ENCODE peak calls at places on chromosome 7, in seven cellular contexts. H, V, G, X, R, U and F are unnamed samples.

GRCh38 chr7:100503350-100503735 is 19.6 kb downstream of the NYAP1 start:
- DNase-seq in U (no peak), R (peak), V (no peak), H (no peak), G (no peak), X (peak), F (peak)

GRCh38 chr7:2083362-2083761 is 149.4 kb downstream of the MAD1L1 start:
- DNase-seq in G (no peak), U (no peak), X (no peak), V (no peak), H (no peak), R (no peak), F (no peak)

GRCh38 chr7:137626469-137627067 is 220.2 kb downstream of the DGKI start:
- DNase-seq in H (peak), G (peak), X (peak), R (peak), V (peak), U (peak), F (peak)

GRCh38 chr7:115409682-115410426 is 488.0 kb downstream of the MDFIC start:
- DNase-seq in V (no peak), H (no peak), R (no peak), G (no peak), X (no peak), U (no peak), F (no peak)

GRCh38 chr7:19116121-19117080 is 1.0 kb downstream of the TWIST1 start:
- DNase-seq in R (no peak), G (peak), H (peak), X (peak), U (peak), V (peak), F (peak)

GRCh38 chr7:88324699-88325098 is 18.0 kb upstream of the STEAP4 start:
- DNase-seq in U (no peak), H (no peak), V (no peak), X (no peak), R (no peak), G (no peak), F (no peak)

GRCh38 chr7:132548489-132549078 is 27.7 kb downstream of the PLXNA4 start:
- DNase-seq in G (no peak), V (no peak), U (no peak), X (peak), H (no peak), R (no peak), F (no peak)

GRCh38 chr7:123022576-123022975 is 27.1 kb upstream of the TAS2R16 start:
- DNase-seq in G (no peak), X (no peak), U (no peak), V (no peak), R (no peak), H (peak), F (no peak)

GRCh38 chr7:50446542-50446960 is 3.6 kb downstream of the FIGNL1 start:
- DNase-seq in V (no peak), U (no peak), G (no peak), H (peak), R (peak), X (peak), F (peak)

GRCh38 chr7:151243411-151244155 is 4.9 kb downstream of the SMARCD3 start:
- DNase-seq in R (no peak), U (peak), V (peak), H (peak), X (no peak), G (no peak), F (no peak)

GRCh38 chr7:107078517-107078966 is 34.0 kb downstream of the PRKAR2B start:
- DNase-seq in R (no peak), V (no peak), H (peak), G (no peak), X (peak), U (no peak), F (peak)

GRCh38 chr7:117072620-117073118 is 119.4 kb downstream of the ST7 start:
- DNase-seq in X (peak), H (peak), U (no peak), G (no peak), R (no peak), V (no peak), F (peak)

GRCh38 chr7:134636008-134636449 is 10.6 kb upstream of the BPGM start:
- DNase-seq in V (no peak), X (no peak), U (no peak), G (no peak), H (no peak), R (no peak), F (no peak)

GRCh38 chr7:16745645-16746044 is 7.9 kb upstream of the TSPAN13 start:
- DNase-seq in V (no peak), R (no peak), G (no peak), U (no peak), H (no peak), X (no peak), F (no peak)

GRCh38 chr7:519974-520458 is 370 bp upstream of the PDGFA start:
- DNase-seq in V (no peak), G (peak), H (peak), X (peak), U (peak), R (peak), F (peak)

GRCh38 chr7:139681812-139682135 is 96.0 kb downstream of the HIPK2 start:
- DNase-seq in X (no peak), G (no peak), R (no peak), H (no peak), U (no peak), V (no peak), F (no peak)

GRCh38 chr7:24713850-24714675 is 43.2 kb downstream of the GSDME start:
- DNase-seq in V (no peak), X (no peak), U (peak), H (no peak), G (no peak), R (no peak), F (no peak)

GRCh38 chr7:43625453-43625852 is 42.5 kb downstream of the STK17A start:
- DNase-seq in G (no peak), V (no peak), H (peak), X (no peak), R (no peak), U (no peak), F (peak)

GRCh38 chr7:100965723-100966541 is 3.4 kb upstream of the MUC12 start:
- DNase-seq in G (peak), R (peak), V (peak), H (peak), X (no peak), U (peak), F (peak)

GRCh38 chr7:91324663-91325062 is 60.4 kb downstream of the FZD1 start:
- DNase-seq in R (no peak), U (no peak), G (no peak), V (no peak), X (no peak), H (no peak), F (no peak)

GRCh38 chr7:43313628-43314378 is 201.4 kb downstream of the HECW1 start:
- DNase-seq in U (no peak), G (no peak), V (no peak), R (no peak), H (no peak), X (no peak), F (no peak)

GRCh38 chr7:116630932-116631449 is 41.0 kb upstream of the MET start:
- DNase-seq in X (peak), R (peak), U (no peak), G (peak), V (no peak), H (peak), F (peak)

GRCh38 chr7:2181077-2181854 is 51.5 kb downstream of the MAD1L1 start:
- DNase-seq in V (no peak), R (no peak), G (no peak), X (no peak), U (no peak), H (no peak), F (no peak)

GRCh38 chr7:2651336-2651735 is 19.6 kb downstream of the TTYH3 start:
- DNase-seq in V (no peak), H (no peak), R (no peak), X (no peak), U (no peak), G (no peak), F (no peak)

GRCh38 chr7:50641442-50642405 is 76.5 kb upstream of the DDC start:
- DNase-seq in G (no peak), U (peak), H (no peak), R (no peak), V (no peak), X (no peak), F (peak)

GRCh38 chr7:23955145-23955544 is 245.1 kb downstream of the STK31 start:
- DNase-seq in G (no peak), R (no peak), U (no peak), X (peak), V (no peak), H (peak), F (no peak)

GRCh38 chr7:116552616-116553015 is 27.8 kb downstream of the CAV1 start:
- DNase-seq in R (no peak), H (peak), V (no peak), X (peak), G (no peak), U (no peak), F (no peak)

GRCh38 chr7:108296911-108297310 is 159.3 kb downstream of the NRCAM start:
- DNase-seq in G (no peak), V (no peak), U (no peak), H (no peak), X (no peak), R (no peak), F (no peak)

GRCh38 chr7:24290004-24290641 is 6.1 kb downstream of the NPY start:
- DNase-seq in V (no peak), U (peak), G (peak), X (peak), H (peak), R (peak), F (peak)

GRCh38 chr7:70015353-70015752 is 417.1 kb downstream of the AUTS2 start:
- DNase-seq in X (no peak), U (no peak), R (no peak), G (no peak), H (no peak), V (no peak), F (no peak)
- H2BK5ac ChIP-seq in X (no peak), U (no peak), R (no peak), G (no peak), H (no peak), V (no peak), F (no peak)

DNA sequence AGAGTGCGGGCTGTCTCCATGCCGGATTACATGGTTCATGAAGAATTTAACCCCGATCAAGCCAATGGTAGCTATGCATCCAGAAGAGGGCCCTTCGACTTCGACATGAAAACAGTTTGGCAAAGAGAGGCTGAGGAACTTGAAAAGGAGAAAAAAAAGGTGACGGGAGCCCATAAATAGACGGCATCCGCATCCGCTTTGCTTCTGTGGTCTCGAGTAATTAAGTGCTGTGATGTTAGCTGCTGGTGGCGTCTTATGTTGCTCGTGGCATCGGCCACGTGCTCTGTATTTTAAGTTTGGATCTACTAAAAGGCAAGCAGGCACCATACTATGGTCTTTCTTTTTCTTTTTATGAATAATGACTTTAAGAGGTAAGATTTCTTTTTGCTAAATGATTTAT is 11.1 kb downstream of the C7orf57 start:
- DNase-seq in H (no peak), X (no peak), R (no peak), U (no peak), G (no peak), V (no peak), F (peak)
- H2BK5ac ChIP-seq in H (no peak), X (no peak), R (no peak), U (no peak), G (no peak), V (no peak), F (no peak)

DNA sequence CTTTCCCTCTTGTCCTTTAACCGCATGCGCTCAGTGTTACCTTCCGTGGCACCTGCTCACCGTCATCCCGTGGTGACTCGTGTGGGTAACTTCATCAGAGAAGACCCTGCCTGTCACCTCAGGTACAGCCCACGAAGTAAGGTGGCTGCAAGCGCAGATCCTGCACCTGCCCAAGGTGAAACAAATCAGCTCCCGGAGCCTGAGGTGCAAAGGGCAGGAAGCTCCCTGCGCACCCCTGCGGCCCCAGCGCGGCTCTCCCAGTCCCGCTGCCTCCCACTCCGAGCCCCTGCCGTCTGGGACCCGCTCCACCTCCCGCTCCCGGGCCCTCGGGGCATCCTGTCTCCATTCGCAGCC is 110.9 kb upstream of the LANCL2 start:
- DNase-seq in U (no peak), G (peak), X (no peak), V (no peak), H (no peak), R (no peak), F (no peak)
- H2BK5ac ChIP-seq in U (no peak), G (no peak), X (peak), V (peak), H (no peak), R (no peak), F (no peak)

GRCh38 chr7:81183326-81183725 is 264.5 kb upstream of the SEMA3C start:
- DNase-seq in X (no peak), U (no peak), V (no peak), H (no peak), G (no peak), R (no peak), F (no peak)
- H2BK5ac ChIP-seq in X (no peak), U (no peak), V (no peak), H (no peak), G (no peak), R (no peak), F (no peak)

GRCh38 chr7:27826347-27826746 is 86.4 kb downstream of the TAX1BP1 start:
- DNase-seq in G (no peak), X (no peak), V (no peak), R (no peak), U (no peak), H (no peak), F (no peak)
- H2BK5ac ChIP-seq in G (no peak), X (no peak), V (no peak), R (no peak), U (no peak), H (no peak), F (no peak)

GRCh38 chr7:25927626-25927978 is 224.4 kb upstream of the NFE2L3 start:
- DNase-seq in X (no peak), U (no peak), G (no peak), R (no peak), V (no peak), H (no peak), F (no peak)

GRCh38 chr7:25926891-25927625 is 224.9 kb upstream of the NFE2L3 start:
- DNase-seq in H (no peak), R (no peak), U (no peak), X (no peak), G (no peak), V (no peak), F (no peak)

GRCh38 chr7:25926009-25926408 is 226.0 kb upstream of the NFE2L3 start:
- DNase-seq in V (no peak), X (no peak), G (no peak), R (no peak), H (peak), U (no peak), F (peak)

GRCh38 chr7:25928549-25929330 is 223.3 kb upstream of the NFE2L3 start:
- DNase-seq in G (no peak), R (no peak), X (no peak), V (no peak), H (no peak), U (no peak), F (no peak)

DNA sequence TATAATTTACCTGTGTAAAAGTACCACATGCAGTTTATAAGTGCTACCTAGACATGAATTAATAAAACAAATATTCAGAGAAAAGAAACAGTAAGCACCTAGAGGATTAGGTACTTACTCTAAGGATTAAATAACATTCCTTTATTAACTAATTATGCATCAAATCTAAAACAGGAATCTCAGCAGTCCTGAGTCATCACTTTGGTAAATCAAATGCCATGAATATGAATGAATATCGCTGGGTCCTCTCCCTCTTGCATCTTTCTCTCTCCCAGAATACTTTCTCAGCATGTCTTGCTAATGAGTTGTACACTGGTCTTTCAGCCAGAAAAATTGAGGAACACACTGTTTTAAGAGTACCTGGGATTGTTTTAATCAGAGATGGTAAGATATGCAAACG is 225.6 kb upstream of the NFE2L3 start:
- DNase-seq in H (no peak), G (no peak), X (no peak), V (no peak), R (no peak), U (no peak), F (no peak)
- H2BK5ac ChIP-seq in H (no peak), G (no peak), X (no peak), V (no peak), R (no peak), U (no peak), F (no peak)

DNA sequence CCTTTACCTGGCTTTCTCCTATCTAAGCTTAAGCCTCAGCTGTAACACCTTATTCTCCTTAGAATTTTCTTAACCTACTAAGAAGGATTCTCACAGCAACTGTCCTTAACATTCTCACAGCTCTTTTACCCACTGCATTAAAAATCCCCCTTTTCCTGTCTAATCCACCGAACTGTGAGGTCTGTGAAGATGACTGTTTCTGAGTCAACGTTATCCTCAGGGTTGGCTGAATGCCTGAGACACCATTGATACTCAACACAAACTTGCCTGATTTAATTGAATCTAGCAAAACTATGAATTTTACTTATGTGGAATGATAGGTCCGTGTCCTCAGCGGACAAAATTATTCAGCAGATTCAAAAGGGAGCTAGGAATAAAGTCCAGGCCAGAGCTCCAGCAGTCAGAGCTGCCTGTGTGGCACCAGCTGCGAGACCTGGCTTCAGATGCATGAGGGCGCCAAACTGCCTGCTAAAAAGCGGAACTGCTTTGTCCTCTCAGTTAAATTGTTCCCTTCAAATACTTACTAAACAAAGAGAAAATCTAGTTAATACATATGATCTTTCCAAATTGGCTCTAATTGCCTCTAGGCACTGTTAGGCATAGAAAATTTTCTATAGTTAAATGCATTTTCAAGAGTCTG is 33.4 kb upstream of the VWDE start:
- DNase-seq in V (peak), R (no peak), G (peak), X (peak), H (no peak), U (no peak), F (peak)
- H2BK5ac ChIP-seq in V (no peak), R (no peak), G (no peak), X (no peak), H (no peak), U (no peak), F (no peak)

GRCh38 chr7:79673421-79673820 is 220.0 kb upstream of the MAGI2 start:
- DNase-seq in H (no peak), U (no peak), V (no peak), R (no peak), G (no peak), X (no peak), F (no peak)

GRCh38 chr7:79666472-79666871 is 213.0 kb upstream of the MAGI2 start:
- DNase-seq in H (no peak), X (no peak), R (no peak), G (no peak), U (no peak), V (no peak), F (no peak)

GRCh38 chr7:79664884-79665676 is 211.6 kb upstream of the MAGI2 start:
- DNase-seq in U (no peak), X (no peak), H (no peak), V (no peak), G (no peak), R (no peak), F (no peak)

GRCh38 chr7:79673969-79674368 is 220.5 kb upstream of the MAGI2 start:
- DNase-seq in R (no peak), G (no peak), U (no peak), X (no peak), H (no peak), V (no peak), F (no peak)

DNA sequence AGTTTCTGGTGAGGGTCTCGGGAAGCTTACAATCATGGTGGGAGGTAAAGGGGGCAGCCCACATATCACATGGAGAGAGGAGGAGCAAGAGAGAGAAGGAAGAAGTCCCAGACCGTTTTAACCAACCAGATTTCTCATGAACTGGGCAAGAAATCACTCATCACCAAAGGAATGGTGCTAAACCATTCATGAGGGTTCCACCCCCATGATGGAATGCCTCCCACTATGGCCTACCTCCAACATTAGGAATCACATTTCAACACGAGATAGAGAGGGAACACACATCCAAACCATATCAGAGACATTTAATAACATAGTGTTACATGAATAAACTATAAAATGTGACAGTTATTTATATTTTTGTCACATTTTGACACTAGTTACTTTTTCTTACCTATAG is 214.8 kb upstream of the MAGI2 start:
- DNase-seq in U (no peak), H (no peak), G (no peak), X (no peak), V (no peak), R (no peak), F (no peak)
- H2BK5ac ChIP-seq in U (no peak), H (no peak), G (no peak), X (no peak), V (no peak), R (no peak), F (no peak)

GRCh38 chr7:155901176-155901575 is 88.9 kb upstream of the SHH start:
- DNase-seq in X (no peak), R (no peak), H (no peak), V (no peak), U (no peak), G (no peak), F (no peak)

GRCh38 chr7:155897758-155898386 is 85.6 kb upstream of the SHH start:
- DNase-seq in G (no peak), V (no peak), X (no peak), U (no peak), R (no peak), H (no peak), F (no peak)

GRCh38 chr7:155896531-155897263 is 84.4 kb upstream of the SHH start:
- DNase-seq in G (no peak), H (no peak), U (no peak), R (no peak), X (no peak), V (no peak), F (no peak)

GRCh38 chr7:155893664-155894063 is 81.4 kb upstream of the SHH start:
- DNase-seq in V (no peak), U (no peak), G (no peak), H (no peak), R (no peak), X (no peak), F (no peak)

DNA sequence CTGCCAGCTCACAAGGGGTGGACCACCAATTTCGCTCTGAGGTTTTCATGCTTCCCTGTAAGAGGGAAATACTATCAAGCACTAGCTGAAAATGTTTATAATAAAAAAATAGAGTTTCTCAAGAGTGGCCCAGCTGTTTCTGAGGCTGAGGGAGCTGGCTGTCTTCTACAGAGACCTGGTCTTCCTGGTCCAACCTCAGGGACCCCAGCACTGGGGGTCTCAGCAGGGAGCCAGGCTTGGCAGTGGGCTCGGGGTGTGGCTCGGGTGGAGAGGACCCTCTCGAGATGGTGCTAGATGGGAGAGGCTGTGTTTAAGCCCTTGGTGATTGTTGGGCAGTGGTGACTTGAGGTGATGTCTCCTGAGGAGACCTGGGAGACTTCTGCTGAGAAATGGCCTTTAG is 87.3 kb upstream of the SHH start:
- DNase-seq in R (no peak), H (no peak), G (no peak), U (no peak), V (no peak), X (no peak), F (no peak)
- H2BK5ac ChIP-seq in R (no peak), H (no peak), G (no peak), U (no peak), V (no peak), X (no peak), F (no peak)